ENCODE peak calls at places on chromosomes 6 and 20, in seven cellular contexts. P, I, E, F, A, T and X are unnamed samples.

GRCh38 chr20:33846291-33846916 is 35.3 kb downstream of the CHMP4B start:
- DNase-seq in P (no peak), I (no peak), E (no peak), F (no peak), A (no peak), T (no peak), X (peak)

GRCh38 chr6:34627296-34627695 is 69.3 kb downstream of the ILRUN start:
- DNase-seq in P (no peak), I (no peak), E (no peak), F (no peak), A (no peak), T (no peak), X (no peak)

GRCh38 chr6:5359413-5359812 is 98.1 kb downstream of the FARS2 start:
- DNase-seq in P (no peak), I (no peak), E (no peak), F (no peak), A (no peak), T (no peak), X (no peak)

GRCh38 chr20:1712634-1713625 is 55.4 kb upstream of the SIRPG start:
- DNase-seq in P (no peak), I (no peak), E (no peak), F (no peak), A (no peak), T (no peak), X (no peak)

GRCh38 chr6:38391909-38392614 is 247.7 kb downstream of the BTBD9 start:
- DNase-seq in P (peak), I (no peak), E (peak), F (no peak), A (no peak), T (no peak), X (no peak)

GRCh38 chr20:24804481-24805206 is 144.4 kb upstream of the CST7 start:
- DNase-seq in P (no peak), I (no peak), E (no peak), F (no peak), A (no peak), T (no peak), X (no peak)

GRCh38 chr6:5191222-5191621 is 69.5 kb downstream of the LYRM4 start:
- DNase-seq in P (no peak), I (no peak), E (no peak), F (peak), A (no peak), T (no peak), X (no peak)

GRCh38 chr6:38634518-38634917 is 5.2 kb downstream of the BTBD9 start:
- DNase-seq in P (no peak), I (no peak), E (no peak), F (no peak), A (no peak), T (no peak), X (no peak)

GRCh38 chr6:157442296-157442695 is 61.3 kb downstream of the ZDHHC14 start:
- DNase-seq in P (no peak), I (no peak), E (no peak), F (no peak), A (no peak), T (no peak), X (peak)

GRCh38 chr6:156698239-156699016 is 78.8 kb upstream of the ARID1B start:
- DNase-seq in P (no peak), I (no peak), E (no peak), F (peak), A (no peak), T (no peak), X (no peak)

GRCh38 chr6:50187212-50188055 is 137.7 kb upstream of the DEFB112 start:
- DNase-seq in P (no peak), I (no peak), E (no peak), F (no peak), A (no peak), T (no peak), X (no peak)

GRCh38 chr6:37019065-37019450 is 13.6 kb downstream of the FGD2 start:
- DNase-seq in P (no peak), I (no peak), E (peak), F (no peak), A (no peak), T (no peak), X (no peak)

GRCh38 chr6:101640131-101640530 is 246.6 kb downstream of the GRIK2 start:
- DNase-seq in P (no peak), I (no peak), E (no peak), F (no peak), A (no peak), T (no peak), X (no peak)

GRCh38 chr6:29941476-29941875 is 856 bp upstream of the HLA-A start:
- DNase-seq in P (no peak), I (no peak), E (peak), F (no peak), A (no peak), T (no peak), X (no peak)

GRCh38 chr6:46772754-46773153 is 20.4 kb upstream of the MEP1A start:
- DNase-seq in P (no peak), I (no peak), E (no peak), F (peak), A (no peak), T (no peak), X (no peak)

GRCh38 chr6:126302191-126302590 is 37.7 kb upstream of the CENPW start:
- DNase-seq in P (no peak), I (no peak), E (peak), F (no peak), A (no peak), T (no peak), X (no peak)

GRCh38 chr6:148082721-148083120 is 259.9 kb upstream of the SASH1 start:
- DNase-seq in P (no peak), I (no peak), E (no peak), F (no peak), A (no peak), T (no peak), X (no peak)

GRCh38 chr6:22873531-22874136 is 304.3 kb downstream of the HDGFL1 start:
- DNase-seq in P (no peak), I (no peak), E (no peak), F (no peak), A (no peak), T (no peak), X (no peak)